ENCODE peak calls at places on chromosomes 3 and 15, in four cellular contexts. B is HepG2, H is K562, S is GM12878. Z is an unnamed sample. For H3K4me1, the result is how much of the 10 kb centered on the place peaks cover.

GRCh38 chr15:91956026-91956723 is 102.7 kb downstream of the SLCO3A1 start:
- DNase-seq in B (no peak), H (no peak), S (no peak), Z (no peak)

GRCh38 chr3:66028457-66028856 is 10.3 kb downstream of the MAGI1 start:
- DNase-seq in B (no peak), H (no peak), S (no peak), Z (no peak)

GRCh38 chr3:186515115-186515514 is 29.1 kb downstream of the CRYGS start:
- DNase-seq in B (no peak), H (no peak), S (no peak), Z (no peak)

GRCh38 chr3:106341090-106341489 is 472.3 kb upstream of the CBLB start:
- DNase-seq in B (no peak), H (no peak), S (no peak), Z (no peak)

GRCh38 chr3:184338538-184338945 is 1.1 kb downstream of the FAM131A start:
- DNase-seq in B (no peak), H (no peak), S (no peak), Z (no peak)

GRCh38 chr3:138348107-138348949 is at the start of gene MRAS:
- DNase-seq in B (peak), H (peak), S (no peak), Z (peak)

GRCh38 chr3:38610934-38611333 is 38.6 kb downstream of the SCN5A start:
- DNase-seq in B (no peak), H (no peak), S (no peak), Z (no peak)

GRCh38 chr15:63476229-63476632 is 28.2 kb upstream of the USP3 start:
- DNase-seq in B (peak), H (no peak), S (no peak), Z (peak)

GRCh38 chr3:36919439-36920160 is 25.3 kb downstream of the TRANK1 start:
- DNase-seq in B (peak), H (no peak), S (no peak), Z (peak)

GRCh38 chr15:56496635-56497034 is 31.7 kb upstream of the MNS1 start:
- DNase-seq in B (peak), H (peak), S (peak), Z (peak)

GRCh38 chr15:50077655-50078054 is 41.4 kb downstream of the ATP8B4 start:
- DNase-seq in B (no peak), H (no peak), S (no peak), Z (no peak)

GRCh38 chr3:73215286-73215685 is 153.8 kb downstream of the EBLN2 start:
- DNase-seq in B (no peak), H (no peak), S (no peak), Z (no peak)

GRCh38 chr3:41726891-41727290 is 235.0 kb downstream of the ULK4 start:
- DNase-seq in B (no peak), H (no peak), S (no peak), Z (no peak)

GRCh38 chr3:34779092-34779491 is 860.2 kb upstream of the ARPP21 start:
- DNase-seq in B (no peak), H (no peak), S (no peak), Z (no peak)

GRCh38 chr3:62184559-62184958 is 188.8 kb downstream of the FEZF2 start:
- DNase-seq in B (peak), H (no peak), S (no peak), Z (no peak)

GRCh38 chr3:161096771-161097367 is 8.3 kb downstream of the B3GALNT1 start:
- DNase-seq in B (peak), H (no peak), S (no peak), Z (peak)

GRCh38 chr3:68151359-68151758 is 496.9 kb upstream of the SUCLG2 start:
- DNase-seq in B (no peak), H (no peak), S (no peak), Z (no peak)

GRCh38 chr3:54822206-54822605 is 105.7 kb downstream of the LRTM1 start:
- DNase-seq in B (no peak), H (no peak), S (no peak), Z (no peak)

GRCh38 chr15:57881972-57882371 is 175.5 kb downstream of the POLR2M start:
- DNase-seq in B (no peak), H (no peak), S (no peak), Z (no peak)

GRCh38 chr15:67370206-67370954 is 115.8 kb downstream of the IQCH start:
- DNase-seq in B (no peak), H (peak), S (no peak), Z (no peak)

GRCh38 chr3:70550723-70551319 is 238.4 kb upstream of the MDFIC2 start:
- DNase-seq in B (peak), H (no peak), S (no peak), Z (peak)

GRCh38 chr15:87863152-87863551 is 393.4 kb downstream of the NTRK3 start:
- DNase-seq in B (no peak), H (no peak), S (no peak), Z (no peak)

GRCh38 chr3:39267631-39268553 is 11.9 kb downstream of the CX3CR1 start:
- DNase-seq in B (no peak), H (no peak), S (no peak), Z (no peak)

GRCh38 chr3:99875573-99875924 is 57.9 kb downstream of the CMSS1 start:
- DNase-seq in B (peak), H (peak), S (no peak), Z (no peak)

GRCh38 chr3:196051336-196052076 is 30.4 kb downstream of the TFRC start:
- DNase-seq in B (no peak), H (no peak), S (no peak), Z (no peak)

GRCh38 chr3:196048922-196049566 is 32.8 kb downstream of the TFRC start:
- DNase-seq in B (no peak), H (no peak), S (no peak), Z (no peak)

GRCh38 chr3:196049567-196050122 is 32.2 kb downstream of the TFRC start:
- DNase-seq in B (no peak), H (no peak), S (no peak), Z (no peak)

GRCh38 chr3:196053487-196053886 is 28.4 kb downstream of the TFRC start:
- DNase-seq in B (no peak), H (no peak), S (no peak), Z (no peak)

GRCh38 chr3:196050597-196050996 is 31.3 kb downstream of the TFRC start:
- DNase-seq in B (no peak), H (no peak), S (no peak), Z (no peak)
- H3K4me1 ChIP-seq in B (under half), H (under half), S (under half), Z (under half)

GRCh38 chr15:99009741-99010370 is 2.3 kb upstream of the PGPEP1L start:
- DNase-seq in B (no peak), H (no peak), S (no peak), Z (no peak)
- TF ChIP-seq SMC3 in B (no peak), H (no peak), S (no peak), Z (no peak)

DNA sequence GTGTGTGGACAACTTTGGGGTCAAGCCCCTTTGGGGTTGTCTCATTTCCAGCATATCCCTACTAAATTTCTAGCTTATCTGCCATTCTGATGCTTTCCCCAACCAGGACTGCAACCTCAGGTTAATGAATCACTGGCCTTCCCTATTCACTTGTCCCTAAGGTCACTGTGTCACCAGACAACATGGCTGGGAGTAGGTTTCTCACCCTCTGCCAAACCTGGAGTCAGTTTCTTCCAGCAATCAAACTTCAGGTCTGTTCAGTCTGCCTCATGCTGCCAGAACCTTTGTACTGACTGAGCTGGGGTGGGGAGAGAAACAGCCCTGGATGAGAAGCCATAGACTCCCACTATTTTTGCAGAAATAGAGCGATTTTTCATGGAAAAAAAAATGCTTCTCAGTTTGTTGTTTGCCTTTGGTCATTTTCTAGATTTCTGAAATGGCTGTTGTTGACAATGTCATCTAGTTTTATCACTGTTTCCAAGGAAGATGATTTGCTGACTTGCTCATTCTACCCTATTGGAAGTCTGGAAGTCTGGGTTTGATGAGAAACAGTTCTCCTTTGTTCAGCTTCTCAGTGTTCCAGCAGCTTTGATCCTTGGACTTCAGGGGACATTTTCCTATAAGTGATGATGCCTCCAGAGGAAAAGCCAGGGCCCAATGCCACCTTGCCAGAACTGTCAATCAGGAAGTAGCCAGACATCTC is 74.8 kb upstream of the IL12A start:
- DNase-seq in B (no peak), H (no peak), S (no peak), Z (no peak)
- TF ChIP-seq KDM1A in B (no peak), H (no peak), S (no peak), Z (no peak)

GRCh38 chr15:52789601-52790165 is 453 bp downstream of the ONECUT1 start:
- DNase-seq in B (no peak), H (no peak), S (no peak), Z (peak)
- H3K4me1 ChIP-seq in B (under half), H (under half), S (under half), Z (under half)

DNA sequence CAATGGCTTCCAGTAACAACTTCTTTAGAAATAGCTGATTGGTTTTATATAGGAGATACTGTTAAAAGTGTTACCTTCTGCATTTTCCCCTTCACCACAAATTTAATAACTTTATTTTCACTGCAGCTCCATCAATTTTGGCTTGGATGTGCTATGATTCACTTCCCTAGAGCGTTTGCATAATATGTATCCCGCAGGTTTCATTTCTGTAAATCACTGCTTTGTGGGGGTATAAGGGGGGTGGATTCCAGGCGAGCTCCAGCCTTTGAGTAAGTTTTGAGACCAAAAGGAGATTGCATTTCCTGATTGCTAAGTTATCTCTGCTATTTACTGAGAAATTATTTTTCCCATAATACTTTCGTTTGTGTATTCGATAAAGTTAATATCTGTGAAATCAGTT is 232.6 kb downstream of the TBL1XR1 start:
- DNase-seq in B (no peak), H (no peak), S (no peak), Z (no peak)
- TF ChIP-seq SMC3 in B (no peak), H (no peak), S (no peak), Z (no peak)

Z was measured in A549.